ENCODE peak calls at places on chromosomes 11 and 22, in five cellular contexts. One of them, this sample, is unnamed.

GRCh38 chr11:12769834-12770345 is 95.7 kb downstream of the TEAD1 start:
- DNase-seq in body of pancreas: no peak
- DNase-seq in psoas muscle: no peak
- DNase-seq in suprapubic skin: no peak
- DNase-seq in PC-3: peak
- DNase-seq in this sample: no peak

GRCh38 chr22:24189249-24190158 is 8.2 kb downstream of the SUSD2 start:
- DNase-seq in PC-3: peak
- DNase-seq in suprapubic skin: peak
- DNase-seq in psoas muscle: peak
- DNase-seq in body of pancreas: peak
- DNase-seq in this sample: peak

GRCh38 chr22:49507607-49508292 is 319.9 kb downstream of the BRD1 start:
- DNase-seq in PC-3: no peak
- DNase-seq in psoas muscle: no peak
- DNase-seq in suprapubic skin: peak
- DNase-seq in body of pancreas: no peak
- DNase-seq in this sample: no peak

GRCh38 chr11:353315-353857 is 15.9 kb upstream of the B4GALNT4 start:
- DNase-seq in body of pancreas: peak
- DNase-seq in PC-3: peak
- DNase-seq in suprapubic skin: peak
- DNase-seq in psoas muscle: peak
- DNase-seq in this sample: no peak

GRCh38 chr11:130032931-130033330 is 30.3 kb upstream of the PRDM10 start:
- DNase-seq in psoas muscle: no peak
- DNase-seq in PC-3: no peak
- DNase-seq in suprapubic skin: no peak
- DNase-seq in body of pancreas: no peak
- DNase-seq in this sample: no peak

GRCh38 chr11:61369372-61370348 is 7.5 kb downstream of the TMEM138 start:
- DNase-seq in body of pancreas: peak
- DNase-seq in psoas muscle: peak
- DNase-seq in suprapubic skin: no peak
- DNase-seq in PC-3: no peak
- DNase-seq in this sample: no peak

GRCh38 chr22:19536564-19536963 is 12.4 kb upstream of the CLDN5 start:
- DNase-seq in psoas muscle: no peak
- DNase-seq in body of pancreas: no peak
- DNase-seq in suprapubic skin: no peak
- DNase-seq in PC-3: no peak
- DNase-seq in this sample: no peak

GRCh38 chr11:117345039-117345438 is 17.4 kb downstream of the CEP164 start:
- DNase-seq in body of pancreas: no peak
- DNase-seq in suprapubic skin: no peak
- DNase-seq in psoas muscle: no peak
- DNase-seq in PC-3: peak
- DNase-seq in this sample: no peak

GRCh38 chr11:37409124-37409523 is 811.1 kb upstream of the RAG2 start:
- DNase-seq in suprapubic skin: no peak
- DNase-seq in PC-3: peak
- DNase-seq in body of pancreas: no peak
- DNase-seq in psoas muscle: no peak
- DNase-seq in this sample: no peak
- H3K4me3 ChIP-seq in suprapubic skin: no peak
- H3K4me3 ChIP-seq in PC-3: no peak
- H3K4me3 ChIP-seq in body of pancreas: no peak
- H3K4me3 ChIP-seq in psoas muscle: no peak
- H3K4me3 ChIP-seq in this sample: no peak

DNA sequence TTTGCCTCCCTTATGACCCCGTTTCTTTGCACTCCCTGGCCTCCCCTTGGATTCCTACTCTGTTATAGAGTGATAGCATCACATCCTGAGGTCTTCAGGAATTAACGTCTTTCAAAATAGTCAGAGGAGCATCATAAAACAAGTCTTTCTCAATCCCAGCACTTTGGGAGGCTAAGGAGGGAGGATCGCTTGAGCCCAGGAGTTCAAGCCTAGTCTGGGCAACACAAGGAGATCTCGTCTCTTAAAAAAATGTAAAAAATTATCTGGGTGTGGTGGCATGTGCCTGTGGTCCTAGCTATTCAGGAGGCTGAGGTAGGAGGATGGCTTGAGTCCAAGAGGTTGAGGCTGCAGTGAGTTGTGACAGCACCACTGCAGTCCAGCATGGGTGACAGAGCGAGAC is 68.7 kb upstream of the AMPD3 start:
- DNase-seq in body of pancreas: no peak
- DNase-seq in psoas muscle: no peak
- DNase-seq in suprapubic skin: no peak
- DNase-seq in PC-3: no peak
- DNase-seq in this sample: no peak
- H3K4me3 ChIP-seq in body of pancreas: no peak
- H3K4me3 ChIP-seq in psoas muscle: no peak
- H3K4me3 ChIP-seq in suprapubic skin: no peak
- H3K4me3 ChIP-seq in PC-3: no peak
- H3K4me3 ChIP-seq in this sample: no peak

DNA sequence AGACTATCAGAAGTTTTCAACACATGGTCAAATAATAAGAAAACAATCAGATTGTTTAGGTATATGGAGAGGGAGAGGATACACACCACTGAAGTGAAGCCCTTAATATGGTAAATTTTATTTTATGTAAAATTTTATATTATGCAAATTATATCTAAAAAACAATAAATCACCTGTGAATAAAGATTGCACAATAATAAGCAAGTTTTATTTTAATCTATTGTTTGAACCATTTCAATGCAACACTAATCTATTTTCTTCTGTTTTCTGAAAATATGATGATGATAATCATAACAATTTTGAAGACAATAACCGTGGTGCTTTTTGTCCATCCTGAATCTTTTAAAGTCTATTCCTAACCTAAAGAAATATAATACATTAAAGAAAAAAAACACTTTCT is 1473.5 kb upstream of the TENM4 start:
- DNase-seq in body of pancreas: no peak
- DNase-seq in suprapubic skin: no peak
- DNase-seq in PC-3: no peak
- DNase-seq in psoas muscle: no peak
- DNase-seq in this sample: no peak
- H3K4me3 ChIP-seq in body of pancreas: no peak
- H3K4me3 ChIP-seq in suprapubic skin: no peak
- H3K4me3 ChIP-seq in PC-3: no peak
- H3K4me3 ChIP-seq in psoas muscle: no peak
- H3K4me3 ChIP-seq in this sample: no peak

DNA sequence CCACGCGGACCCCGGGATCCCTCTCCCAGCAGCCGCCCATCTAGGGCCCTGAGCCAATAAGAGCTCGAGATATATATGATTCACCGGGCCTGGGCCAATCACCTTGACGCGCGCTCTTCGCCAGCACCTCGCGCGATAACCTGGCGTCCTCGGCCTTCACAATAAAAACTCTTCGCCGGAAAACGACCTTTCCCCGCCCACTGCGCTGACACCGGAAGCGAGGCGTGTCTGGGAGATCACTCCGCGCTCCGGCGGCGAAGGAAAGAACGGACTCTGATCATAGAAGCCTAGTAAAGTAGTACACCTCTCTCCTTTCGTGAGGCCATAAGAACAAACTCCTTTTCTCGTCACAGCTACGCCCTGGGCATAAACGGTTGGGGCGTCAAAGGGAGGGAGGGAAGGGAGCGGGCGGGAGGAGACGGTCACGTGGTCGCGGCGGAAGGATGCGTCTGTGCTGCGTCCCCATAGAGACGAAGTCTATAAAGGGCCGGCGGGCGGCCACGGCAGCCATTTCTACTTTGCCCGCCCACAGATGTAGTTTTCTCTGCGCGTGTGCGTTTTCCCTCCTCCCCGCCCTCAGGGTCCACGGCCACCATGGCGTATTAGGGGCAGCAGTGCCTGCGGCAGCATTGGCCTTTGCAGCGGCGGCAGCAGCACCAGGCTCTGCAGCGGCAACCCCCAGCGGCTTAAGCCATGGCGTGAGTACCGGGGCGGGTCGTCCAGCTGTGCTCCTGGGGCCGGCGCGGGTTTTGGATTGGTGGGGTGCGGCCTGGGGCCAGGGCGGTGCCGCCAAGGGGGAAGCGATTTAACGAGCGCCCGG is at the start of gene ATF4:
- DNase-seq in body of pancreas: peak
- DNase-seq in PC-3: peak
- DNase-seq in psoas muscle: peak
- DNase-seq in suprapubic skin: peak
- DNase-seq in this sample: peak
- H3K4me3 ChIP-seq in body of pancreas: peak
- H3K4me3 ChIP-seq in PC-3: peak
- H3K4me3 ChIP-seq in psoas muscle: peak
- H3K4me3 ChIP-seq in suprapubic skin: peak
- H3K4me3 ChIP-seq in this sample: peak

GRCh38 chr11:122309262-122309925 is 193.4 kb upstream of the BLID start:
- DNase-seq in body of pancreas: no peak
- DNase-seq in PC-3: no peak
- DNase-seq in suprapubic skin: no peak
- DNase-seq in psoas muscle: no peak
- DNase-seq in this sample: no peak
- H3K4me3 ChIP-seq in body of pancreas: no peak
- H3K4me3 ChIP-seq in PC-3: no peak
- H3K4me3 ChIP-seq in suprapubic skin: no peak
- H3K4me3 ChIP-seq in psoas muscle: peak
- H3K4me3 ChIP-seq in this sample: no peak

GRCh38 chr11:57391546-57391945 is 1.1 kb upstream of the PRG2 start:
- DNase-seq in psoas muscle: no peak
- DNase-seq in suprapubic skin: no peak
- DNase-seq in body of pancreas: no peak
- DNase-seq in PC-3: no peak
- DNase-seq in this sample: no peak

GRCh38 chr11:57391111-57391510 is 661 bp upstream of the PRG2 start:
- DNase-seq in psoas muscle: no peak
- DNase-seq in body of pancreas: no peak
- DNase-seq in suprapubic skin: no peak
- DNase-seq in PC-3: no peak
- DNase-seq in this sample: no peak

GRCh38 chr11:57386178-57386945 is 4.1 kb downstream of the PRG2 start:
- DNase-seq in psoas muscle: no peak
- DNase-seq in body of pancreas: no peak
- DNase-seq in suprapubic skin: no peak
- DNase-seq in PC-3: no peak
- DNase-seq in this sample: no peak

GRCh38 chr11:57390535-57390934 is at the start of gene PRG2:
- DNase-seq in suprapubic skin: no peak
- DNase-seq in body of pancreas: no peak
- DNase-seq in PC-3: no peak
- DNase-seq in psoas muscle: no peak
- DNase-seq in this sample: no peak

GRCh38 chr11:57387284-57388030 is 3.0 kb downstream of the PRG2 start:
- DNase-seq in body of pancreas: no peak
- DNase-seq in suprapubic skin: no peak
- DNase-seq in PC-3: peak
- DNase-seq in psoas muscle: no peak
- DNase-seq in this sample: no peak
- H3K4me3 ChIP-seq in body of pancreas: no peak
- H3K4me3 ChIP-seq in suprapubic skin: no peak
- H3K4me3 ChIP-seq in PC-3: no peak
- H3K4me3 ChIP-seq in psoas muscle: no peak
- H3K4me3 ChIP-seq in this sample: no peak

GRCh38 chr11:32433249-32434115 is 1.9 kb downstream of the WT1 start:
- DNase-seq in suprapubic skin: no peak
- DNase-seq in psoas muscle: no peak
- DNase-seq in PC-3: no peak
- DNase-seq in body of pancreas: no peak
- DNase-seq in this sample: no peak
- H3K4me3 ChIP-seq in suprapubic skin: peak
- H3K4me3 ChIP-seq in psoas muscle: peak
- H3K4me3 ChIP-seq in PC-3: peak
- H3K4me3 ChIP-seq in body of pancreas: no peak
- H3K4me3 ChIP-seq in this sample: no peak

DNA sequence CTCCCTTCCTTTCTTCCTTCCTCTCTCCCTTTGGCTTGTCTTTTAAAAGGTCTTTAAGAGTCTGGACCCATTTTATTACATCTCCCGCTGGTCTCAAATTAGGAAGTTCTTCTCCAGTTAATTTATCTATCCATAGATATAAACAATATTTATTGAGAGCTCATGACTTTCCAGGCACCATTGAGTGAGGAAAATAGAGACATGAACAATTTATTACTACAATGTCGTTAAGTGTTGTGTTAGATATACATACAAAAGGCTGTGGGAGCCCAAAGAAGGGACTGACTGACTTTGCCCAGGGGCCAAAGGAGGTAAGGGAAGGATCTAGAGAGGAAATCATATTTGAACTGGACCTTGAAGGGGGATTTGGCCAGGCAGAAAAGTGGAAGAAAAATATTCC is 51.6 kb upstream of the DEUP1 start:
- DNase-seq in suprapubic skin: no peak
- DNase-seq in PC-3: no peak
- DNase-seq in body of pancreas: no peak
- DNase-seq in psoas muscle: no peak
- DNase-seq in this sample: no peak
- H3K4me3 ChIP-seq in suprapubic skin: no peak
- H3K4me3 ChIP-seq in PC-3: no peak
- H3K4me3 ChIP-seq in body of pancreas: no peak
- H3K4me3 ChIP-seq in psoas muscle: no peak
- H3K4me3 ChIP-seq in this sample: no peak